ENCODE peak calls at places on chromosomes 11 and 22, in five cellular contexts. L, H, J, B and Y are unnamed samples.

GRCh38 chr11:9264381-9265210 is 554 bp downstream of the DENND5A start:
- DNase-seq in L (peak), J (peak), B (peak), H (peak), Y (peak)

GRCh38 chr11:60870276-60870675 is 2.9 kb downstream of the ZP1 start:
- DNase-seq in H (peak), J (no peak), B (no peak), L (no peak), Y (no peak)

GRCh38 chr11:84241374-84242131 is 955.4 kb upstream of the CCDC90B start:
- DNase-seq in L (no peak), J (no peak), B (no peak), H (no peak), Y (no peak)

GRCh38 chr11:34732831-34733230 is 111.9 kb downstream of the EHF start:
- DNase-seq in J (no peak), B (no peak), H (no peak), L (no peak), Y (no peak)

GRCh38 chr11:123425367-123425766 is 4.7 kb upstream of the GRAMD1B start:
- DNase-seq in J (no peak), H (no peak), B (no peak), L (no peak), Y (no peak)

GRCh38 chr11:77039491-77040400 is 5.5 kb downstream of the B3GNT6 start:
- DNase-seq in J (peak), L (no peak), B (peak), H (no peak), Y (peak)

GRCh38 chr11:2467695-2468055 is 22.9 kb downstream of the KCNQ1 start:
- DNase-seq in H (no peak), L (no peak), B (no peak), J (no peak), Y (no peak)

GRCh38 chr11:84384637-84385227 is 1098.6 kb upstream of the CCDC90B start:
- DNase-seq in H (no peak), L (peak), J (peak), B (peak), Y (peak)

GRCh38 chr11:45983471-45983845 is 61.0 kb downstream of the LARGE2 start:
- DNase-seq in J (no peak), L (no peak), B (no peak), H (no peak), Y (no peak)

GRCh38 chr11:2559527-2560311 is 114.9 kb downstream of the KCNQ1 start:
- DNase-seq in J (no peak), H (peak), B (no peak), L (no peak), Y (no peak)

GRCh38 chr11:46336781-46337180 is 10.5 kb upstream of the DGKZ start:
- DNase-seq in J (no peak), H (peak), B (no peak), L (no peak), Y (no peak)

GRCh38 chr22:24060375-24060788 is 49.3 kb downstream of the CABIN1 start:
- DNase-seq in L (no peak), H (no peak), B (peak), J (peak), Y (no peak)

GRCh38 chr11:77710358-77710757 is 72.8 kb upstream of the CLNS1A start:
- DNase-seq in H (no peak), J (peak), B (peak), L (no peak), Y (no peak)

GRCh38 chr22:35369996-35370395 is 10.9 kb upstream of the HMOX1 start:
- DNase-seq in J (no peak), B (no peak), L (no peak), H (no peak), Y (no peak)

GRCh38 chr11:62392944-62393628 is 25.7 kb upstream of the SCGB1A1 start:
- DNase-seq in J (peak), B (no peak), L (no peak), H (no peak), Y (no peak)

GRCh38 chr11:77071671-77072605 is 5.2 kb downstream of the CAPN5 start:
- DNase-seq in L (no peak), H (peak), J (no peak), B (peak), Y (no peak)

GRCh38 chr11:1161410-1162152 is 3.8 kb downstream of the MUC5AC start:
- DNase-seq in L (no peak), H (no peak), B (no peak), J (no peak), Y (no peak)

GRCh38 chr22:19625331-19626041 is 88.8 kb upstream of the SEPTIN5 start:
- DNase-seq in B (no peak), H (no peak), L (no peak), J (no peak), Y (no peak)

GRCh38 chr11:833114-833791 is 501 bp downstream of the CD151 start:
- DNase-seq in H (peak), B (peak), L (peak), J (peak), Y (peak)

GRCh38 chr11:2798951-2799761 is 86.4 kb downstream of the CDKN1C start:
- DNase-seq in H (peak), B (peak), J (no peak), L (peak), Y (no peak)

GRCh38 chr22:33666661-33667619 is 253.3 kb downstream of the LARGE1 start:
- DNase-seq in B (no peak), L (no peak), H (no peak), J (no peak), Y (no peak)

GRCh38 chr11:119357069-119357468 is 10.6 kb upstream of the MFRP start:
- DNase-seq in L (no peak), J (no peak), H (no peak), B (no peak), Y (no peak)

GRCh38 chr11:117983163-117983475 is 3.1 kb upstream of the IL10RA start:
- DNase-seq in H (no peak), B (no peak), L (no peak), J (no peak), Y (no peak)

GRCh38 chr22:24827305-24827704 is 21.3 kb downstream of the SGSM1 start:
- DNase-seq in J (no peak), H (peak), L (peak), B (no peak), Y (no peak)

GRCh38 chr11:116170526-116171120 is 602.2 kb downstream of the BUD13 start:
- DNase-seq in L (no peak), B (no peak), H (no peak), J (no peak), Y (no peak)

GRCh38 chr11:107018902-107019493 is 722 bp upstream of the GUCY1A2 start:
- DNase-seq in H (peak), J (peak), B (peak), L (peak), Y (peak)

GRCh38 chr22:18994780-18995711 is 59.0 kb upstream of the PRODH start:
- DNase-seq in H (no peak), L (no peak), J (no peak), B (no peak), Y (peak)

GRCh38 chr11:9601041-9601875 is 27.8 kb downstream of the WEE1 start:
- DNase-seq in B (peak), L (no peak), H (no peak), J (peak), Y (no peak)

GRCh38 chr11:86068138-86068861 is 584 bp downstream of the PICALM start:
- DNase-seq in B (no peak), L (peak), J (peak), H (peak), Y (peak)

GRCh38 chr11:7576671-7577225 is 62.9 kb downstream of the PPFIBP2 start:
- DNase-seq in H (no peak), L (no peak), J (no peak), B (no peak), Y (no peak)

GRCh38 chr11:335779-336665 is 15.4 kb upstream of the IFITM3 start:
- DNase-seq in J (no peak), H (no peak), L (no peak), B (no peak), Y (no peak)

GRCh38 chr11:110373061-110373702 is 56.6 kb upstream of the FDX1 start:
- DNase-seq in L (no peak), B (peak), H (no peak), J (peak), Y (no peak)

GRCh38 chr11:77559686-77560425 is 29.9 kb upstream of the AQP11 start:
- DNase-seq in B (peak), H (no peak), L (no peak), J (peak), Y (no peak)

GRCh38 chr11:114213622-114214021 is 82.6 kb upstream of the NNMT start:
- DNase-seq in H (no peak), L (no peak), B (no peak), J (no peak), Y (no peak)

GRCh38 chr11:124717786-124718634 is 21.7 kb upstream of the NRGN start:
- DNase-seq in B (peak), L (no peak), H (peak), J (peak), Y (peak)

GRCh38 chr11:29781268-29781667 is 235.6 kb downstream of the KCNA4 start:
- DNase-seq in H (no peak), B (no peak), L (no peak), J (no peak), Y (no peak)

GRCh38 chr22:19040581-19041402 is 81.4 kb downstream of the DGCR2 start:
- DNase-seq in J (no peak), H (peak), L (no peak), B (no peak), Y (no peak)

GRCh38 chr22:38567531-38568245 is 2.3 kb downstream of the DMC1 start:
- DNase-seq in L (no peak), B (no peak), H (no peak), J (no peak), Y (no peak)

GRCh38 chr11:94767701-94768601 is at the start of gene AMOTL1:
- DNase-seq in L (peak), J (peak), H (peak), B (peak), Y (peak)

DNA sequence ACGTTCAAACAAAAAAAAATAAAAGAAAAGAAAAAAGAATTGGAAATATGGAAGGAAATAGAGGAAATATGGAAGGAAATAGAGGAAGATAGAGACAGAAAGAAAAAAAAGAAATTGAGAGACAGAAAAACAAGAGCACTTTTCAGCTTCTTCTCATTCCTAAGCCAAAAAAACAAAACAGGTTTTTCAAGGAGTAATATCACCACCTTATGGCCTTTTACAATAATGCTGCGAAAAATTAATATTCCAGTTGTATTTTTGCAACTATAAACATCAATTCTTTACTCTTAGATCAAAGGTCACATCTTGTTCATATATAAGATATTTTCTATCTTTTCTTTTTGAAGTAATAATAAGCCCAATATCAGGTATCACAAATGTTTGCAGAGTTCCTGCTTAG is 328.3 kb downstream of the FAT3 start:
- DNase-seq in L (no peak), J (peak), B (peak), H (no peak), Y (no peak)
- TF ChIP-seq CTCF in L (peak), J (peak), B (no peak), H (no peak), Y (no peak)

GRCh38 chr11:113161671-113162589 is 152.5 kb upstream of the TTC12 start:
- DNase-seq in J (no peak), H (no peak), B (no peak), L (no peak), Y (no peak)

GRCh38 chr11:113162590-113162961 is 151.8 kb upstream of the TTC12 start:
- DNase-seq in H (no peak), J (no peak), B (no peak), L (no peak), Y (no peak)

GRCh38 chr11:113166280-113166679 is 148.1 kb upstream of the TTC12 start:
- DNase-seq in L (no peak), H (no peak), J (no peak), B (no peak), Y (no peak)

GRCh38 chr11:113160652-113161051 is 153.7 kb upstream of the TTC12 start:
- DNase-seq in B (no peak), L (no peak), H (no peak), J (no peak), Y (no peak)

DNA sequence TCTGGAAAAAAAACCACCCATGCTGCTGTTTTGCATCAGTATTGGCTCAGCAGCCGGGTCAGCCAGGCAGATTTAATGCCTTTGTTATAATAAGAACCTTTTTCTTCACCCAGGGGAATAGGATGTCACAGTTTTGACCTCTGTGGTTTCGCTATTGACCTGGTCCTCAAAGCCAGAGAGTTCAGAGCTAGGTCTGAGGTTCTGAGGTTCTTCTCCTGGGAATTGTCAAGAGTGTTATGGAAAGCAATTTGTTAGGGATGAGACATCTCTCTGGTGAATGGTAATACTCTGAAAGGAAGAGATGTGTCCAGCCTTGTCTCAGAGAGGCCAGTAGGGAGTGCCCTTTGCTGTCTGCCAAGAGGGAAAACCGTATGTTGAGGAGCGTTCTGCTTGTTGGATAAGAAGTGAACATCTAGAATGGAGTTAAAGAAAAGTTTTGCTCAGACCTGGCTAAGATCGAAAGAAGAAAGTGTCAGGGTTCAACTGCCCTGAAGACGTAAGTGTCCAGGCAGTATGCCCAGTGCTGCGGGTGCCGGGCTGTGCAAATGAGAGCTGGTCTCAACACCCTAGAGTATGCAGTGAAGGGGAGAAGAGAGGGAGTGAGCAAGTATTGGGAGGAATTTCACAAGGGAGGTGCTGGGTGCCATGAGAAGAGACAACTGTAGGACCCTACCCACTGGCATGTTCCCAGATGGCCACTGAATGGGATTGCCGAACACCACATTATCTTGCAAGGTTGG is 150.9 kb upstream of the TTC12 start:
- DNase-seq in B (peak), L (no peak), J (no peak), H (no peak), Y (no peak)
- TF ChIP-seq CTCF in B (no peak), L (no peak), J (peak), H (no peak), Y (no peak)

DNA sequence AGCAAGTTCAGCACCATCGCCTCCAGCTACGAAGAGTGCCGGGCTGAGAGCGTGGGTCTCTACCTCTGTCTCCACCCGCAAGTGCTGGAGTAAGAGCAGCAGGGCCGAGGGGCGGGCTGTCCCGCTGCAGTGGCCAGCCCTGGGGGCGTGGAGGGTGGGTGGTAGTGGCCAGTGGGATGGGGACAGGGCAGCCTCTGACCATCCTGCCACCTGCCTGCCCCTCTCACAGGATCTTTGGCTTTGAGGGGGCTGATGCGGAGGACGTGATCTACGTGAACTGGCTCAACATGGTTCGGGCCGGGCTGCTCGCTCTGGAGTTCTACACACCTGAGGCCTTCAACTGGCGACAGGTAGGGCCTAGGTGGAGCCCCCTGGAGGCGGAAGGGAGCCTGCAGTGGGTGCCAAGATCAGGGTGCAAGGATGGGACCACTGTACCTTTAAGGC is 15.0 kb upstream of the BBS1 start:
- DNase-seq in H (no peak), L (no peak), J (no peak), B (no peak), Y (no peak)
- TF ChIP-seq CTCF in H (no peak), L (peak), J (peak), B (peak), Y (peak)

GRCh38 chr11:71977090-71977489 is 21.6 kb upstream of the IL18BP start:
- DNase-seq in H (no peak), B (no peak), L (no peak), J (no peak), Y (no peak)
- TF ChIP-seq CTCF in H (no peak), B (no peak), L (no peak), J (no peak), Y (no peak)

GRCh38 chr11:70928854-70929598 is 323.4 kb downstream of the SHANK2 start:
- DNase-seq in J (no peak), L (no peak), B (no peak), H (no peak), Y (no peak)
- TF ChIP-seq CTCF in J (no peak), L (no peak), B (no peak), H (no peak), Y (no peak)

GRCh38 chr11:104151404-104152204 is 12.3 kb downstream of the PDGFD start:
- DNase-seq in B (peak), L (no peak), H (no peak), J (no peak), Y (no peak)
- TF ChIP-seq CTCF in B (peak), L (peak), H (peak), J (peak), Y (peak)

DNA sequence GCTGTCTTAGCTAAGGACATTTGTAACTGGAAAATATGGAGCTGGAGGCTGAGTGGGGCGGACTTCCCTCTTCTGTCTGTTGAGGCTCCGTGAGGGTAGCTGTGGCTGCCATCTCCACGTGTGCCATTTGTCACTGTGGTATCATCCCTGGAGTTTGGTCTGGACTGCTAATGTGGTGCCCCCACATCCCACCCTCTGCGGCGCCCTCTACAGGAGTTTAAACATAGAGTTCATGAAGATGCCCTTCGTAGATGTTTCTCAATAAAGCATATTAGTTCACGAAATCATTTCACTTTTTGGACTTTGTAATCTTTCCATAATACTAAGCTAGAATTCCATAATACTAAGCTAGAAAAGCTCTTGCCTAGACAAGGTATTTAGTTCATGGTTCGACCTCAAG is 52.4 kb downstream of the TECTA start:
- DNase-seq in J (no peak), L (no peak), B (no peak), H (no peak), Y (no peak)
- TF ChIP-seq CTCF in J (no peak), L (no peak), B (no peak), H (no peak), Y (no peak)

GRCh38 chr11:15629690-15630321 is 515.1 kb downstream of the INSC start:
- DNase-seq in H (peak), B (peak), J (peak), L (no peak), Y (peak)
- TF ChIP-seq CTCF in H (peak), B (peak), J (peak), L (peak), Y (peak)